ENCODE peak calls at places on chromosomes 5 and 9, in four cellular contexts. R, Z, V and I are unnamed samples. For H3K36me3, the result is how much of the 10 kb centered on the place peaks cover.

GRCh38 chr5:139638736-139639618 is 9.2 kb upstream of the CXXC5 start:
- DNase-seq in Z (no peak), R (no peak), V (no peak), I (no peak)

GRCh38 chr9:95511232-95511951 is 5.4 kb downstream of the PTCH1 start:
- DNase-seq in Z (peak), V (no peak), R (no peak), I (peak)

GRCh38 chr5:94243612-94244011 is 374.8 kb downstream of the KIAA0825 start:
- DNase-seq in R (no peak), Z (no peak), V (no peak), I (no peak)

GRCh38 chr9:22047596-22047995 is 38.5 kb upstream of the CDKN2B start:
- DNase-seq in V (no peak), Z (no peak), R (no peak), I (no peak)

GRCh38 chr9:3863114-3863528 is 337.3 kb upstream of the RFX3 start:
- DNase-seq in Z (no peak), V (no peak), R (no peak), I (no peak)

GRCh38 chr9:87497604-87498045 is at the start of gene DAPK1:
- DNase-seq in Z (peak), R (peak), V (no peak), I (peak)

GRCh38 chr5:169300468-169301385 is at the start of gene SLIT3:
- DNase-seq in R (peak), Z (peak), V (peak), I (no peak)

GRCh38 chr9:21709464-21710058 is 92.9 kb upstream of the MTAP start:
- DNase-seq in R (no peak), Z (peak), V (no peak), I (peak)

GRCh38 chr5:137792291-137792690 is 38.1 kb upstream of the HNRNPA0 start:
- DNase-seq in V (no peak), R (no peak), Z (no peak), I (no peak)

GRCh38 chr9:109903515-109904138 is 123.6 kb downstream of the PALM2AKAP2 start:
- DNase-seq in V (no peak), R (peak), Z (peak), I (peak)

GRCh38 chr5:166349036-166349435 is 1942.4 kb upstream of the WWC1 start:
- DNase-seq in R (no peak), V (no peak), Z (no peak), I (no peak)

GRCh38 chr9:120978987-120979386 is 52.4 kb upstream of the TRAF1 start:
- DNase-seq in R (no peak), Z (no peak), V (no peak), I (no peak)

DNA sequence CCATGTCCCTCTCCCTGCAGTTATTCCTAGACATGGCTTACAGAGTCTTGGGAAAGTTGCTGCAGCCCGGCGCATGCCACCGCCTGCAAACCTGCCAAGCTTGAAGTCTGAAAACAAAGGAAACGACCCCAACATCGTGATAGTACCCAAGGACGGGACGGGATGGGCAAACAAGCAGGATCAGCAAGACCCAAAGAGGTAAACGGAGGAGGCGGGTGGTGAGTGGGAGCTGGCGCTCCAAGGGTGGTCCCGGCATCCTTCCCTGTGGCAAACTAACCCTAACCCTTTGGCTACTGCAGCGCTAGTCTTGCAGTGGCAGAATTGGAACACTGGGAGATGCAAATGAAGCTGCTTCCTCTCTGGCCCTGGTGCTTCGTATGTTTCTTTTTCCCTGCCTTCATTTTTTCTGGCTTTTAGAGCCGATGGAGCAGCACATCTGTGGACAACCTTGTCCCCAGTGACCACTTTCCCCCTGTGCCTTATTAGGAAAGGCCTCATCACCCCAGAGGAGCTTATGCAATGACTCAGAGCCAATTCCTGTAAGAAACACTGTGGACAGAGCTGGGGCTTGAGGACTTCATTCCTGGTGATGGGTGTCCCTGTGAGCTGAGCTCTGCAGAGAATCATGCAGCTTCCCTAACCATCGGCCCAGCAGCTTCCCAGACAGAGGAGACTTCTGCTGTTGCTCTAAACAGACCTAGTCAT is 38.9 kb downstream of the PRRC2B start:
- DNase-seq in Z (no peak), R (no peak), V (no peak), I (no peak)
- H3K27ac ChIP-seq in Z (no peak), R (peak), V (no peak), I (no peak)

GRCh38 chr5:153866176-153866575 is 172.5 kb downstream of the FAM114A2 start:
- DNase-seq in R (no peak), V (no peak), Z (no peak), I (no peak)
- H3K36me3 ChIP-seq in R (under half), V (under half), Z (under half), I (under half)

DNA sequence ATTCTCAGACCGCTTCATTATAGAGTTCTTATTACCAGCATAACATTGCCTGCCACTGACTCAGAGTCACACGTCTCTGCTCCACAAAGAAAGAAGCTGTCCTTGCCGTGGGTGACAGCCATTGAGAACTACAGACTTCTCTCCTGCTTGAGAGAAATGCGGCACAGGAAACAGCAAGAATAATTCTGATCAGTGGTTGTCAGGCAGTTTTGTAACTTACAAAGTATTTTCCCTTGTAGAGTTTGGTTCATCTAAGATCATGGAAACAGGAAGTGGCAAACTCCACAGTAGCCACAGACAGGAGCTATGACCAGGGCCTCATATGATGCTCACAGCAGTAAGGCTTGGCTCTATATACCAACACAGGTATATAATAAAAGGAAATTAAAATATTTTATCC is 47.1 kb downstream of the KCNV2 start:
- DNase-seq in Z (no peak), V (no peak), R (no peak), I (no peak)
- H3K27ac ChIP-seq in Z (no peak), V (no peak), R (no peak), I (no peak)

DNA sequence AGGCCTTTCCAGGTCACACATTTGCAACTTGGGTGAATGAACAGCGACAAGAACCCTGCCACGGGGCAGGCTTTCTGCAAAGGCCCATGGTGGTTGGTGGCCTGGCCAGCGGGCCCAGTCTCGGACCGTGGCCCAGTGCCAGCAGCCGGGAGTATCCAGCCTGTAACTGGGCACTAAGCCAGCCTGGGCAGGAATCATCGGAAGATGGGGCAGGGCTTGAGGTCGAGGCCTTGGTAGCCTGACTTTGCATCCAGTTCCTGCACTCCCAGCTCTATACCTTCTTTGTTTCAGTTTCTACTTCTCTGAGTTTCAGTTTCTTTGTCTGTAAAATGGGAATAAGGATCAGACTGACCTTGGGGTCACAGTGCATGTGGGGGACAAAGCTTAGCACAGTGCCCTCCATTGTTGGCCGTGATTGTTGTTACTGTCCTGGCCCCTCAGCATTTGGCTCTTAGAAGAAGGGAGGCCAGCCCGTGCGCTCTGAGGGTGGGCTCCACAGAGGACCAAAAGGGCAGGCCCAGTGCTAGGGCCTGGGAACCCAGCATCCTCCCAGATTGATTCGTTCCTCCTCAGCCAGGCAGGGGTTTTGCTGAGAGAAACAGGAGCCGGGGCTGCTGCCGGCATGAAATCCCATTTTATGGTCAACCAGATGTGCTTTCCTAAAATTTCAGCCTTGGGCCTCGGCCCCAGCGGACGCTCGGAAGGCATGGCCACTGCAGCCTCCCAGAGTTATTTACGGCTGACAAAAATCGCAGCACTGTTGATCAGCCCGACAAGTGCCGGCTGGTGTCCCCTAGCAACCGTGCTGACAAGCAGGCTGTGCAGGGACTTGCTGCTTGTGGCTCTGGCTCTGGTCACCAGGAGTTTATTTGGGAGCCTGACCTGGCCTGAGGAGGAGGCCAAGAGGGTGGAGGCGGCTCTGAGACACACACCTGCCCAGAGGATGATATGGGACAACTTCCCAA is 43.6 kb downstream of the JADE2 start:
- DNase-seq in R (peak), V (no peak), Z (peak), I (no peak)
- H3K36me3 ChIP-seq in R (half or more), V (half or more), Z (half or more), I (under half)

GRCh38 chr9:105672711-105673234 is 10.5 kb downstream of the TAL2 start:
- DNase-seq in R (no peak), Z (no peak), V (no peak), I (no peak)

GRCh38 chr9:105670315-105670714 is 8.1 kb downstream of the TAL2 start:
- DNase-seq in Z (no peak), R (no peak), V (no peak), I (no peak)

GRCh38 chr9:105676351-105676923 is 14.2 kb downstream of the TAL2 start:
- DNase-seq in V (no peak), Z (no peak), R (no peak), I (no peak)

GRCh38 chr9:105670775-105671174 is 8.5 kb downstream of the TAL2 start:
- DNase-seq in R (no peak), Z (no peak), V (no peak), I (no peak)

GRCh38 chr9:105673850-105674387 is 11.7 kb downstream of the TAL2 start:
- DNase-seq in Z (no peak), R (no peak), V (no peak), I (no peak)
- H3K27ac ChIP-seq in Z (no peak), R (no peak), V (no peak), I (no peak)

GRCh38 chr5:177513500-177513899 is 3.3 kb downstream of the DDX41 start:
- DNase-seq in V (no peak), R (no peak), Z (no peak), I (no peak)

GRCh38 chr5:177515580-177515979 is 1.2 kb downstream of the DDX41 start:
- DNase-seq in R (no peak), V (no peak), Z (no peak), I (no peak)

GRCh38 chr5:177514541-177514940 is 2.2 kb downstream of the DDX41 start:
- DNase-seq in R (no peak), V (no peak), Z (no peak), I (no peak)

GRCh38 chr5:177519463-177520235 is 2.9 kb upstream of the DDX41 start:
- DNase-seq in V (no peak), Z (peak), R (no peak), I (no peak)

GRCh38 chr5:177516601-177517568 is at the start of gene DDX41:
- DNase-seq in V (peak), R (peak), Z (peak), I (peak)
- H3K36me3 ChIP-seq in V (under half), R (half or more), Z (half or more), I (under half)

GRCh38 chr5:150302301-150303069 is at the start of gene ARSI:
- DNase-seq in V (no peak), Z (peak), R (peak), I (no peak)
- H3K27ac ChIP-seq in V (peak), Z (peak), R (peak), I (no peak)

GRCh38 chr9:136471802-136472487 is 10.9 kb downstream of the SEC16A start:
- DNase-seq in Z (no peak), V (no peak), R (no peak), I (no peak)
- H3K36me3 ChIP-seq in Z (half or more), V (half or more), R (half or more), I (half or more)

DNA sequence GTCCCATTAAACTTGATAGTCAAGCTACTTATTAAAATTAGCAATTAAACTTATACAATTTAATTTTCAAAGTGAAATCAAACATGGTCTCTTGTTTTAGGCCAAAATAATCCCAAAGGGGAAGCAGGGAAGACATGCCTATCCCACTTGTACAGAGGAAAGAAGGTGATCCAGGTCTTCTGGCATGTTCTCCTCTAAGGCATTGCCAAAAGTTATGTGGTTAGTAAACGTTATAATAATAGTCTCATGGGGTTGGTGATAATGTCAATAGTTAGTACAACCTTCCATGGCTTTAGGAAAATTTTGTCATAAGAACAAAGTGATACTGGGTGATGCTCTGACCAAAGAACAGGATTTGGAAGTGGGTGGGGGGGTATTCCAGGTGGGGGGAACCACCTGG is 52.8 kb downstream of the ROR2 start:
- DNase-seq in V (no peak), Z (no peak), R (no peak), I (no peak)
- H3K27ac ChIP-seq in V (no peak), Z (no peak), R (no peak), I (no peak)